ENCODE peak calls at places on chromosomes 5 and 9, in nine cellular contexts. U is fibroblast of mammary gland, M is neural progenitor cell, P is lower leg skin, E is GM23248, W is heart right ventricle, T is epithelial cell of esophagus, I is H7, H is HFF-Myc. F is an unnamed sample.

GRCh38 chr5:57696906-57697590 is 214.4 kb upstream of the ACTBL2 start:
- DNase-seq in U (peak), H (no peak), M (no peak), I (no peak), W (no peak), T (no peak), E (peak), P (no peak), F (no peak)

GRCh38 chr5:165029471-165029870 is 1524.1 kb downstream of the MAT2B start:
- DNase-seq in U (peak), E (no peak), W (no peak), P (peak), M (peak), T (peak), H (no peak), I (peak), F (peak)

GRCh38 chr9:127525426-127526188 is 74.3 kb downstream of the LRSAM1 start:
- DNase-seq in M (peak), P (no peak), I (no peak), E (peak), U (peak), H (no peak), W (no peak), T (peak), F (no peak)

GRCh38 chr5:89229331-89230070 is 346.5 kb upstream of the MEF2C start:
- DNase-seq in U (no peak), W (no peak), E (no peak), T (no peak), H (no peak), P (no peak), I (no peak), M (no peak), F (peak)

GRCh38 chr5:127696688-127697087 is 6.5 kb upstream of the CCDC192 start:
- DNase-seq in T (no peak), W (no peak), H (peak), P (no peak), E (peak), U (peak), I (no peak), M (no peak), F (no peak)

GRCh38 chr5:177426566-177427210 is at the start of gene GRK6:
- DNase-seq in H (no peak), M (no peak), I (peak), E (peak), U (peak), W (peak), T (peak), P (peak), F (peak)

GRCh38 chr5:54601393-54601792 is 83.8 kb downstream of the SNX18 start:
- DNase-seq in T (no peak), E (no peak), H (no peak), W (no peak), I (no peak), U (no peak), M (no peak), P (no peak), F (no peak)

GRCh38 chr5:73759771-73760170 is 133.8 kb downstream of the ARHGEF28 start:
- DNase-seq in M (no peak), I (no peak), P (no peak), H (no peak), E (no peak), U (no peak), W (no peak), T (no peak), F (no peak)

GRCh38 chr5:130109152-130109551 is 204.9 kb downstream of the CHSY3 start:
- DNase-seq in M (peak), P (no peak), U (peak), T (peak), W (no peak), E (peak), I (peak), H (peak), F (no peak)

GRCh38 chr5:38551020-38552017 is 5.1 kb downstream of the LIFR start:
- DNase-seq in M (peak), I (peak), E (peak), T (peak), P (no peak), U (peak), W (no peak), H (peak), F (no peak)

GRCh38 chr5:76716456-76717157 is 681 bp downstream of the F2R start:
- DNase-seq in P (no peak), W (peak), U (no peak), I (peak), E (peak), M (peak), H (no peak), T (no peak), F (no peak)

GRCh38 chr5:157132302-157132612 is 10.4 kb downstream of the MED7 start:
- DNase-seq in T (no peak), H (no peak), E (no peak), W (no peak), P (no peak), M (no peak), U (no peak), I (no peak), F (no peak)

GRCh38 chr5:114360816-114361723 is 800 bp upstream of the KCNN2 start:
- DNase-seq in P (no peak), H (no peak), U (no peak), M (peak), E (no peak), W (peak), I (peak), T (no peak), F (no peak)

GRCh38 chr5:36887532-36887931 is 11.0 kb downstream of the NIPBL start:
- DNase-seq in I (no peak), P (no peak), U (no peak), T (peak), M (no peak), W (no peak), H (no peak), E (no peak), F (no peak)

GRCh38 chr9:120909904-120910303 is 16.7 kb downstream of the TRAF1 start:
- DNase-seq in E (no peak), T (peak), W (no peak), M (no peak), U (no peak), P (no peak), I (no peak), H (no peak), F (no peak)

GRCh38 chr9:111897831-111898144 is 1.2 kb downstream of the UGCG start:
- DNase-seq in I (no peak), W (no peak), H (no peak), T (peak), U (peak), E (peak), P (no peak), M (no peak), F (no peak)

GRCh38 chr9:136962701-136963248 is 10.7 kb downstream of the LCN12 start:
- DNase-seq in T (no peak), M (no peak), E (no peak), H (no peak), P (no peak), W (no peak), I (no peak), U (no peak), F (no peak)

GRCh38 chr5:177085985-177086917 is at the start of gene FGFR4:
- DNase-seq in E (peak), W (peak), T (peak), M (peak), P (peak), I (peak), U (peak), H (no peak), F (peak)

GRCh38 chr5:1782385-1783213 is 17.0 kb downstream of the MRPL36 start:
- DNase-seq in I (no peak), U (no peak), P (no peak), M (no peak), T (no peak), E (no peak), W (no peak), H (no peak), F (no peak)

GRCh38 chr5:68266457-68266856 is 50.9 kb downstream of the PIK3R1 start:
- DNase-seq in M (no peak), W (no peak), I (no peak), P (no peak), E (no peak), U (no peak), T (peak), H (no peak), F (no peak)

GRCh38 chr5:68269820-68270219 is 54.3 kb downstream of the PIK3R1 start:
- DNase-seq in H (no peak), U (no peak), P (no peak), W (no peak), E (no peak), M (no peak), I (no peak), T (no peak), F (no peak)

GRCh38 chr5:68270576-68270975 is 55.0 kb downstream of the PIK3R1 start:
- DNase-seq in M (no peak), H (no peak), U (no peak), I (no peak), P (no peak), T (no peak), W (no peak), E (no peak), F (no peak)

GRCh38 chr5:68267044-68267443 is 51.5 kb downstream of the PIK3R1 start:
- DNase-seq in W (no peak), E (no peak), M (peak), H (no peak), T (no peak), P (no peak), U (no peak), I (no peak), F (no peak)

GRCh38 chr5:68268363-68269130 is 53.0 kb downstream of the PIK3R1 start:
- DNase-seq in H (no peak), T (no peak), M (no peak), U (no peak), P (no peak), I (no peak), E (no peak), W (no peak), F (no peak)
- H3K4me3 ChIP-seq in H (no peak), T (no peak), M (no peak), U (no peak), P (no peak), I (no peak), E (peak), W (no peak), F (no peak)

DNA sequence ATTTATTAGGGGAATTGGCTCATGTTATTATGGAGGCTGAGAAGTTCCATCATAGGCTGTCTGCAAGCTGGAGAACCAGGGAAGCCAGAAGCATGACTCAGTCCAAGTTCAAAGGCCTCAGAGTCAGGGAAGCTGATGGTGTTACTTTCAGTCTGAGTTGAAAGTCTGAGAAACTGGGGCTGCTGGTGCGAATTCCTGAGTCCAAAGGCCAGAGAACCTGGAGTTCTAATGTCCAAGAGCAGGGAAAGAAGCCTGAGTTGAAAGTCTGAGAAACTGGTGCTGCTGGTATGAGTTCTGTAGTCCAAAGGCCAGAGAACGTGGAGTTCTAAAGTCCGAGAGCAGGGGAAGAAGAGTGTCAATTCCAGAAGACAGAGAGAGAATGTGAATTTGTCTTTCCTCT is 641.1 kb downstream of the ISL1 start:
- DNase-seq in P (no peak), U (no peak), M (no peak), H (no peak), I (no peak), E (peak), T (peak), W (no peak), F (no peak)
- H3K4me3 ChIP-seq in P (no peak), U (no peak), M (no peak), H (no peak), I (no peak), E (no peak), T (no peak), W (no peak), F (no peak)

GRCh38 chr5:17258429-17258828 is 41.0 kb downstream of the BASP1 start:
- DNase-seq in T (peak), I (no peak), M (no peak), P (no peak), U (peak), W (no peak), H (no peak), E (peak), F (no peak)

GRCh38 chr5:17256839-17257238 is 39.4 kb downstream of the BASP1 start:
- DNase-seq in P (no peak), E (no peak), U (no peak), I (no peak), T (no peak), W (no peak), H (no peak), M (no peak), F (no peak)

GRCh38 chr5:17256171-17256570 is 38.7 kb downstream of the BASP1 start:
- DNase-seq in I (no peak), U (peak), H (no peak), T (no peak), P (no peak), W (no peak), M (no peak), E (no peak), F (no peak)

GRCh38 chr5:17255471-17256016 is 38.1 kb downstream of the BASP1 start:
- DNase-seq in E (peak), H (no peak), P (no peak), M (no peak), U (peak), T (peak), I (no peak), W (no peak), F (no peak)

DNA sequence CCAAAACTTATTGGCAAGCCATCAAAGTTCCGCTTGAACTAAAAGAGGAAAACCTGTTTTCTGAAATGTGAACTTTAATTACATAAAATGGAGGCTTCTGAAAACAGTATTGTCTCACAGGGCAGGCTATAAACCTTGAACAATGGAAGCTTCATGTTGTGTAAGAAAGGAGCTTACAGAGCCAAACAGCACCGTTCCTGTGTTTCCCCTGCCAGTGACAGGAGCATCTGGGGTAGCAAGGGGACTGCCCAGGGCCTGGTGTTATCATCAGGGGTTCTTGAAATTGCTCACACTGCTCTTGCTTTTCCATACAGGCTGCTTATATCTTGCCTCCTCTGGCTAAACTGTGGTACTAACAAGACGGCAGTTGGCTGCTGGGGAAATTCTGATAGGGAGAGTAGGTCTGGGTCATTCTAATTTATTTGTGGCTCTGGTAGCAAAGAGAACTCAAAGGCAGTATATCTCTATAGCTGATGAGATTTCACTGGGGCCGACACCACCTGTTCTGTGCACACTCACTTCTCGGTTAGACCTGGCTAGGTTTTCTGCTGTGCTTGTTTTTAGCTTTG is 40.4 kb downstream of the BASP1 start:
- DNase-seq in T (no peak), I (no peak), E (no peak), M (peak), U (no peak), P (no peak), W (no peak), H (no peak), F (no peak)
- H3K4me3 ChIP-seq in T (no peak), I (no peak), E (no peak), M (no peak), U (no peak), P (no peak), W (no peak), H (no peak), F (no peak)

DNA sequence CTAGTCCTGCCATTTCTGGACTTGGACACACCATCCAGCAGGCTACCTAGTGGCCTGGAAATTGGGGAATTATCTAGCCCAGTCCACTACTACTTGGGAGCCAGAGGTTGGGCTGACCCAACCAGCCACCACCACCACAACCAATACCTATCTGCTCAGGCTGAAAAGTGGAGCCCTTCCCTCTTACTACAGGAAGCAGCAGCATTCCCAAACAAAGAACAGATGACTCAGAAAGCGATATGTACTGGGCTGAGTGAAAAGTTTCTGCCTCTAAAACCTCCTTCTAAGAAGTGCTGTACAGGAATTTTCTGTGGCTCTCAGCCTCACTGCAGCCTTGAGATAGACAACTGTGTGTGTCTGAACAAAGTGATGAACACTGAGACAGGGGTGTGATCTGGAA is 279.4 kb downstream of the CDH10 start:
- DNase-seq in M (no peak), U (no peak), P (no peak), T (no peak), E (peak), W (no peak), H (no peak), I (no peak), F (no peak)
- H3K4me3 ChIP-seq in M (no peak), U (no peak), P (no peak), T (no peak), E (no peak), W (no peak), H (no peak), I (no peak), F (no peak)

DNA sequence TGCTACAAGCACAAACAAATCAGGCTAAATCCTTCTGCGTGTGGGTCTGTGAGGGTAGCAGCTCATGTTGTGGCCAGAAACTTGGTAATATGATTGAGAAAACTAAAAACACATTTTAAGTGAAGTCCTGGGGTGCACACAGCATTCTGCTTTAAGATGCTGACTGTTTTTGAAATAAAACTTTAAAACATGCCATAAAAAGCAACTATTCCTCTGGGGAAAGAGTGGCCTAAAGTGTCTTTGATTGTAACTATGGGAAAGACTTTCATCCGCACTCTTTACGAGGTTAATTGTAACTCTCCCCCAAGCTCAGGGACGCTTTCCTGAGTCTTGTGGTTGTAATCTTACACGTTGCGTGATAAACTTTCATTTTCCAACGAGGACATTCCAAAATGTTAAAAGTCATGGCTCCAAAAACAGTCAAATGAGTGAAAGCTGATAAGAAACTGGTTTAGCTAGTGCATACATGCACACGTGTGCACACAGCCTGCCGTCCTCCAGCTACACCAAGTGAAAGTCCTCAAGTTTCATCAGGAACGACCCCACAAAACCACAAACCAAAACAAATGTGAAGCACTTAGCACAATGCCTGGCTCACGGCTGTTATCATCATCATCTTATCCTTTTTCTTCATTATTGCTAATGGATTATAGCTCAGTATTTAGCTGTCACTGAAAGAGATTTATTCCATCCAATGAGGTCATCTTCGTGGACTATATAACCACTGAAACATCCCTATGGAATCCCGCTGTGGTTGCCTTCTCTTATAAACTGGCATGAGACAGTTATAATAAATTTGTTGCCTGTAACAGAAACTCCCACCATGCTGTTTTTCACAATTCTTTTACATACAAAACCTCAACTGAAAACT is 56.4 kb downstream of the SAXO1 start:
- DNase-seq in M (no peak), H (peak), U (peak), I (no peak), T (peak), W (no peak), E (peak), P (no peak), F (no peak)
- H3K4me3 ChIP-seq in M (no peak), H (peak), U (no peak), I (no peak), T (no peak), W (no peak), E (peak), P (no peak), F (no peak)